ENCODE peak calls at places on chromosome 2, in six cellular contexts. H is dermis blood vessel endothelial cell; G is hippocampal formation; O is activated naive CD4-positive, alpha-beta T cell treated with anti-CD3 and anti-CD28 coated beads, Interleukin-2, amount 50 U/mL, for 16 hours; B is AG10803; F is M059J. M is an unnamed sample.

GRCh38 chr2:240212425-240213225 is 72.2 kb upstream of the OTOS start:
- DNase-seq in H (no peak), G (no peak), O (peak), B (no peak), F (no peak), M (no peak)

GRCh38 chr2:47129191-47129711 is 25.9 kb downstream of the STPG4 start:
- DNase-seq in H (no peak), G (no peak), O (no peak), B (no peak), F (no peak), M (no peak)

GRCh38 chr2:28377984-28378678 is 14.5 kb upstream of the FOSL2 start:
- DNase-seq in H (no peak), G (no peak), O (no peak), B (peak), F (no peak), M (peak)

GRCh38 chr2:112835553-112836535 is 735 bp downstream of the IL1B start:
- DNase-seq in H (no peak), G (no peak), O (no peak), B (peak), F (no peak), M (no peak)

GRCh38 chr2:95343429-95344207 is 46.5 kb downstream of the KCNIP3 start:
- DNase-seq in H (no peak), G (no peak), O (no peak), B (no peak), F (peak), M (no peak)

GRCh38 chr2:30758315-30758714 is 48.9 kb downstream of the CAPN13 start:
- DNase-seq in H (no peak), G (no peak), O (no peak), B (no peak), F (no peak), M (no peak)

GRCh38 chr2:76930076-76930734 is 592.0 kb downstream of the LRRTM4 start:
- DNase-seq in H (no peak), G (peak), O (no peak), B (no peak), F (no peak), M (no peak)

GRCh38 chr2:110881908-110882307 is 149.5 kb downstream of the ACOXL start:
- DNase-seq in H (no peak), G (no peak), O (no peak), B (no peak), F (no peak), M (no peak)